ENCODE peak calls at places on chromosomes 13 and 19, in eight cellular contexts. Z is activated CD4-positive, alpha-beta T cell treated with anti-CD3 and anti-CD28 coated beads, Interleukin-2, amount 50 U/mL, for 4 hours; O is adrenal gland; I is CD4-positive, alpha-beta T cell; Q is cardiac septum; B is GM04504; H is GM13976; G is stimulated activated CD8-positive, alpha-beta memory T cell treated with anti-CD3 and anti-CD28 coated beads, Interleukin-15, amount 100 ng/mL, for 24 hours. C is an unnamed sample.

GRCh38 chr13:34256236-34256635 is 438.3 kb downstream of the RFC3 start:
- DNase-seq in Z (no peak), O (no peak), I (no peak), Q (no peak), B (no peak), H (no peak), G (no peak), C (no peak)

GRCh38 chr13:48161530-48162179 is 66.8 kb upstream of the MED4 start:
- DNase-seq in Z (no peak), O (peak; percentile 46), I (no peak), Q (peak; percentile 91), B (no peak), H (no peak), G (no peak), C (no peak)

GRCh38 chr13:62294210-62294609 is 878.6 kb upstream of the PCDH20 start:
- DNase-seq in Z (no peak), O (no peak), I (no peak), Q (no peak), B (no peak), H (no peak), G (no peak), C (peak; percentile 5)

GRCh38 chr13:113049521-113049941 is 56.1 kb upstream of the F7 start:
- DNase-seq in Z (no peak), O (no peak), I (no peak), Q (no peak), B (no peak), H (no peak), G (no peak), C (no peak)

GRCh38 chr19:50794074-50794777 is 4.0 kb downstream of the ACP4 start:
- DNase-seq in Z (no peak), O (no peak), I (no peak), Q (no peak), B (no peak), H (peak; percentile 82), G (no peak), C (peak; percentile 57)

GRCh38 chr19:15101479-15102082 is 5.6 kb upstream of the SYDE1 start:
- DNase-seq in Z (peak; percentile 60), O (peak; percentile 46), I (no peak), Q (no peak), B (no peak), H (peak; percentile 54), G (no peak), C (peak; percentile 45)

GRCh38 chr19:14138576-14139265 is 2.3 kb upstream of the ASF1B start:
- DNase-seq in Z (no peak), O (no peak), I (no peak), Q (no peak), B (no peak), H (no peak), G (no peak), C (peak; percentile 23)

GRCh38 chr19:43563816-43564215 is 11.5 kb downstream of the XRCC1 start:
- DNase-seq in Z (no peak), O (no peak), I (no peak), Q (no peak), B (no peak), H (no peak), G (no peak), C (no peak)

GRCh38 chr19:38401148-38401547 is 1.7 kb upstream of the FAM98C start:
- DNase-seq in Z (no peak), O (no peak), I (no peak), Q (no peak), B (no peak), H (no peak), G (no peak), C (no peak)

GRCh38 chr19:56162258-56162657 is 13.6 kb upstream of the GALP start:
- DNase-seq in Z (no peak), O (no peak), I (no peak), Q (no peak), B (no peak), H (no peak), G (no peak), C (no peak)

GRCh38 chr19:5338661-5339469 is 1.7 kb downstream of the PTPRS start:
- DNase-seq in Z (no peak), O (no peak), I (no peak), Q (no peak), B (no peak), H (peak; percentile 82), G (no peak), C (no peak)

GRCh38 chr19:31073485-31074221 is 275.6 kb downstream of the TSHZ3 start:
- DNase-seq in Z (no peak), O (no peak), I (no peak), Q (no peak), B (no peak), H (no peak), G (no peak), C (no peak)